ENCODE peak calls at places on chromosomes 12 and 14, in eight cellular contexts. Y is SW480, L is MM.1S, P is NCI-H1930, U is mucosa of gallbladder, B is fibroblast of mammary gland, O is neural progenitor cell, J is midbrain. G is an unnamed sample.

GRCh38 chr12:106764738-106765137 is 9.7 kb upstream of the RIC8B start:
- DNase-seq in L (no peak), B (peak), Y (no peak), J (peak), P (no peak), O (no peak), U (no peak), G (no peak)

GRCh38 chr14:70045715-70046535 is 142.8 kb downstream of the SLC8A3 start:
- DNase-seq in U (peak), P (peak), L (no peak), O (peak), Y (peak), J (peak), B (peak), G (peak)

GRCh38 chr14:52146504-52146903 is 77.6 kb upstream of the NID2 start:
- DNase-seq in B (peak), P (no peak), L (no peak), O (no peak), U (no peak), J (no peak), Y (no peak), G (no peak)

GRCh38 chr12:31362115-31362758 is 36.3 kb upstream of the SINHCAF start:
- DNase-seq in Y (peak), J (peak), U (no peak), L (peak), B (no peak), O (peak), P (no peak), G (no peak)

GRCh38 chr14:94681300-94682060 is 69.3 kb downstream of the SERPINA3 start:
- DNase-seq in B (peak), P (no peak), O (peak), U (peak), Y (peak), L (peak), J (no peak), G (no peak)

GRCh38 chr12:80861636-80862378 is 75.9 kb downstream of the LIN7A start:
- DNase-seq in J (no peak), P (no peak), U (no peak), B (peak), Y (no peak), L (no peak), O (no peak), G (no peak)

GRCh38 chr14:73026243-73026844 is 562 bp downstream of the ZFYVE1 start:
- DNase-seq in L (peak), U (no peak), B (no peak), O (no peak), Y (no peak), P (no peak), J (no peak), G (no peak)

GRCh38 chr12:1115471-1116242 is 124.6 kb downstream of the ERC1 start:
- DNase-seq in J (no peak), U (no peak), O (no peak), P (no peak), B (peak), Y (no peak), L (no peak), G (no peak)

GRCh38 chr12:25725874-25726273 is 172.8 kb upstream of the LMNTD1 start:
- DNase-seq in U (no peak), O (no peak), Y (no peak), J (no peak), L (no peak), B (peak), P (no peak), G (no peak)

GRCh38 chr12:12265571-12266388 is 1.1 kb downstream of the LRP6 start:
- DNase-seq in O (no peak), B (peak), L (peak), Y (peak), P (no peak), J (peak), U (no peak), G (no peak)

GRCh38 chr12:66600805-66601392 is 78.0 kb downstream of the GRIP1 start:
- DNase-seq in L (no peak), Y (no peak), J (no peak), P (peak), B (no peak), O (peak), U (no peak), G (no peak)

GRCh38 chr14:70780396-70781075 is 28.8 kb downstream of the MAP3K9 start:
- DNase-seq in B (no peak), O (no peak), P (no peak), J (peak), L (no peak), Y (no peak), U (no peak), G (peak)

GRCh38 chr12:66241061-66242043 is 52.3 kb downstream of the IRAK3 start:
- DNase-seq in B (peak), P (no peak), L (peak), O (no peak), J (no peak), Y (peak), U (no peak), G (peak)

GRCh38 chr14:58055497-58055896 is 96.5 kb downstream of the ARMH4 start:
- DNase-seq in Y (no peak), J (no peak), O (no peak), L (no peak), P (no peak), B (no peak), U (no peak), G (peak)

GRCh38 chr12:131785763-131786330 is 42.3 kb upstream of the MMP17 start:
- DNase-seq in P (no peak), O (no peak), B (no peak), Y (no peak), U (no peak), L (no peak), J (no peak), G (no peak)

GRCh38 chr12:49340095-49340870 is 3.3 kb upstream of the C1QL4 start:
- DNase-seq in U (no peak), L (no peak), B (no peak), O (no peak), J (no peak), Y (no peak), P (no peak), G (no peak)

GRCh38 chr14:76080009-76080408 is 71.7 kb upstream of the GPATCH2L start:
- DNase-seq in U (no peak), O (no peak), P (no peak), Y (no peak), J (peak), L (no peak), B (no peak), G (no peak)

GRCh38 chr12:52183544-52183910 is 8.3 kb downstream of the KRT80 start:
- DNase-seq in Y (no peak), B (no peak), O (no peak), J (no peak), U (no peak), L (no peak), P (no peak), G (no peak)

GRCh38 chr14:87483651-87484260 is 509.2 kb downstream of the GALC start:
- DNase-seq in O (no peak), L (no peak), J (no peak), P (no peak), B (peak), Y (no peak), U (no peak), G (no peak)

GRCh38 chr12:123655420-123655819 is 15.5 kb upstream of the TCTN2 start:
- DNase-seq in O (no peak), L (no peak), J (no peak), B (no peak), P (no peak), Y (no peak), U (no peak), G (no peak)

GRCh38 chr12:131025939-131026702 is 72.4 kb downstream of the ADGRD1 start:
- DNase-seq in Y (no peak), J (no peak), O (no peak), U (peak), L (no peak), P (no peak), B (peak), G (no peak)

GRCh38 chr12:119475650-119476049 is 117.9 kb upstream of the TMEM233 start:
- DNase-seq in O (no peak), B (no peak), P (no peak), L (no peak), U (no peak), J (no peak), Y (no peak), G (no peak)

GRCh38 chr12:124045671-124046070 is 72.7 kb downstream of the ZNF664 start:
- DNase-seq in L (no peak), O (no peak), B (no peak), P (no peak), U (no peak), J (peak), Y (no peak), G (peak)

GRCh38 chr14:86166541-86166940 is 636.6 kb downstream of the FLRT2 start:
- DNase-seq in J (no peak), B (no peak), Y (no peak), L (peak), P (no peak), U (no peak), O (no peak), G (no peak)

GRCh38 chr14:62117010-62117717 is 354.9 kb downstream of the SNAPC1 start:
- DNase-seq in U (peak), B (peak), L (peak), J (peak), P (peak), O (peak), Y (no peak), G (peak)

GRCh38 chr12:29317556-29318363 is 63.2 kb downstream of the ERGIC2 start:
- DNase-seq in Y (peak), L (peak), B (peak), P (peak), J (peak), U (peak), O (peak), G (peak)

GRCh38 chr12:65742481-65742971 is 81.8 kb upstream of the HMGA2 start:
- DNase-seq in O (peak), U (no peak), B (peak), Y (no peak), L (no peak), J (no peak), P (no peak), G (no peak)

GRCh38 chr14:39665084-39665483 is 232.9 kb upstream of the FBXO33 start:
- DNase-seq in P (no peak), Y (no peak), J (no peak), B (peak), L (no peak), U (no peak), O (no peak), G (no peak)

GRCh38 chr14:100709252-100709955 is 17.3 kb upstream of the DLK1 start:
- DNase-seq in U (no peak), Y (no peak), P (no peak), O (peak), J (no peak), B (peak), L (no peak), G (no peak)

GRCh38 chr12:6821271-6821673 is 349 bp upstream of the GPR162 start:
- DNase-seq in O (peak), J (peak), U (peak), Y (peak), P (no peak), L (no peak), B (peak), G (peak)

GRCh38 chr14:35355981-35356839 is 48.3 kb downstream of the NFKBIA start:
- DNase-seq in J (no peak), Y (peak), P (no peak), O (no peak), L (no peak), U (peak), B (no peak), G (peak)

GRCh38 chr14:102238766-102239165 is 66.2 kb downstream of the MOK start:
- DNase-seq in Y (no peak), P (no peak), J (no peak), B (no peak), U (no peak), O (no peak), L (no peak), G (peak)

GRCh38 chr12:53791735-53792326 is 40.1 kb upstream of the CISTR start:
- DNase-seq in P (no peak), U (no peak), J (no peak), L (peak), O (peak), Y (no peak), B (peak), G (no peak)

GRCh38 chr14:102333395-102333794 is 13.8 kb downstream of the ZNF839 start:
- DNase-seq in O (no peak), Y (no peak), J (no peak), P (no peak), L (no peak), U (no peak), B (no peak), G (no peak)

GRCh38 chr12:26704684-26705475 is 128.1 kb downstream of the ITPR2 start:
- DNase-seq in P (no peak), L (no peak), J (peak), U (peak), O (no peak), B (no peak), Y (no peak), G (peak)

GRCh38 chr12:98388126-98388525 is 127.3 kb upstream of the TMPO start:
- DNase-seq in J (no peak), Y (no peak), L (no peak), B (no peak), U (no peak), O (no peak), P (no peak), G (no peak)

GRCh38 chr12:105256921-105257320 is 20.9 kb upstream of the APPL2 start:
- DNase-seq in Y (no peak), P (no peak), U (no peak), O (no peak), J (no peak), B (peak), L (no peak), G (no peak)

GRCh38 chr12:78568326-78569020 is 296.1 kb upstream of the SYT1 start:
- DNase-seq in B (peak), J (no peak), P (no peak), U (no peak), O (peak), Y (no peak), L (no peak), G (no peak)

GRCh38 chr12:57518920-57519757 is 1.2 kb downstream of the DDIT3 start:
- DNase-seq in U (no peak), Y (no peak), P (no peak), O (no peak), B (peak), L (peak), J (no peak), G (no peak)

G was measured in putamen.